ENCODE peak calls at places on chromosomes 11 and 22, in four cellular contexts. U is T-helper 2 cell treated with Interferon-gamma antibody and Interleukin-4, amounts not matched to agents 5 μg/mL and 100 μg/mL, for 36 hours; I is neural crest cell; M is lower leg skin. Y is an unnamed sample.

GRCh38 chr11:62721994-62722393 is 5.3 kb downstream of the HNRNPUL2 start:
- DNase-seq in U (no peak), M (no peak), I (no peak), Y (no peak)

GRCh38 chr11:127888396-127888795 is 699.0 kb downstream of the ETS1 start:
- DNase-seq in M (no peak), U (no peak), I (no peak), Y (no peak)

GRCh38 chr11:91800208-91800914 is 424.3 kb upstream of the FAT3 start:
- DNase-seq in U (no peak), M (no peak), I (no peak), Y (no peak)

GRCh38 chr11:105911454-105911853 is 110.6 kb downstream of the MSANTD4 start:
- DNase-seq in I (no peak), M (no peak), U (no peak), Y (no peak)

GRCh38 chr11:112962854-112963367 is 1.7 kb downstream of the NCAM1 start:
- DNase-seq in I (peak; percentile 67), M (no peak), U (no peak), Y (peak; percentile 2)

GRCh38 chr11:119641991-119642745 is 86.8 kb downstream of the NECTIN1 start:
- DNase-seq in M (no peak), I (no peak), U (no peak), Y (peak; percentile 8)

GRCh38 chr11:16968196-16968595 is 46.0 kb downstream of the PLEKHA7 start:
- DNase-seq in M (no peak), U (no peak), I (no peak), Y (no peak)

GRCh38 chr22:29083576-29084566 is 11.0 kb downstream of the KREMEN1 start:
- DNase-seq in I (no peak), M (no peak), U (no peak), Y (no peak)

GRCh38 chr11:92397356-92397755 is 172.7 kb downstream of the FAT3 start:
- DNase-seq in M (no peak), U (no peak), I (no peak), Y (no peak)

GRCh38 chr11:19193916-19194315 is 7.9 kb downstream of the CSRP3 start:
- DNase-seq in U (no peak), M (no peak), I (no peak), Y (no peak)

GRCh38 chr22:42379961-42380537 is 52.2 kb downstream of the NFAM1 start:
- DNase-seq in M (no peak), I (no peak), U (no peak), Y (no peak)

GRCh38 chr11:2512431-2513407 is 67.9 kb downstream of the KCNQ1 start:
- DNase-seq in M (peak; percentile 83), U (no peak), I (no peak), Y (no peak)

GRCh38 chr22:31626427-31627150 is 35.4 kb downstream of the PISD start:
- DNase-seq in I (no peak), U (no peak), M (no peak), Y (no peak)

GRCh38 chr11:119130662-119131061 is 9.3 kb downstream of the HINFP start:
- DNase-seq in U (no peak), I (no peak), M (no peak), Y (no peak)

GRCh38 chr11:118277312-118277711 is 13.2 kb upstream of the MPZL2 start:
- DNase-seq in I (no peak), U (no peak), M (no peak), Y (peak; percentile 33)

GRCh38 chr11:96001037-96001436 is 77.1 kb upstream of the MTMR2 start:
- DNase-seq in I (no peak), U (no peak), M (peak; percentile 94), Y (no peak)